ENCODE peak calls at places on chromosomes 12 and 14, in seven cellular contexts. N is left ventricle myocardium inferior, K is esophagus squamous epithelium, I is psoas muscle, Z is mammary epithelial cell, F is MG63, M is astrocyte. Y is an unnamed sample.

GRCh38 chr12:121578230-121579189 is 2.3 kb downstream of the KDM2B start:
- DNase-seq in I (peak; percentile 28), N (peak; percentile 21), F (no peak), M (no peak), K (no peak), Z (no peak), Y (peak; percentile 79)

GRCh38 chr14:37329189-37330001 is 131.7 kb downstream of the MIPOL1 start:
- DNase-seq in N (no peak), M (no peak), Z (no peak), I (no peak), K (no peak), F (no peak), Y (no peak)

GRCh38 chr12:17411662-17412061 is 678.3 kb downstream of the RERGL start:
- DNase-seq in M (no peak), F (no peak), N (no peak), Z (no peak), K (no peak), I (no peak), Y (no peak)

GRCh38 chr12:119940881-119941280 is 48.2 kb upstream of the BICDL1 start:
- DNase-seq in N (no peak), F (peak; percentile 73), M (peak; percentile 79), K (no peak), I (no peak), Z (peak; percentile 92), Y (no peak)

GRCh38 chr12:72338437-72338836 is 66.3 kb downstream of the TRHDE start:
- DNase-seq in Z (no peak), F (no peak), I (no peak), N (no peak), K (no peak), M (no peak), Y (no peak)

GRCh38 chr14:68286667-68287066 is 467.1 kb downstream of the RAD51B start:
- DNase-seq in M (no peak), N (no peak), F (peak; percentile 43), I (no peak), Z (peak; percentile 8), K (no peak), Y (no peak)

GRCh38 chr12:14157129-14157747 is 175.8 kb upstream of the GRIN2B start:
- DNase-seq in K (no peak), I (no peak), N (no peak), F (no peak), Z (no peak), M (no peak), Y (no peak)

GRCh38 chr14:28785096-28785952 is 18.7 kb downstream of the FOXG1 start:
- DNase-seq in M (no peak), I (peak; percentile 55), F (peak; percentile 43), Z (no peak), N (no peak), K (no peak), Y (peak; percentile 71)

GRCh38 chr14:64464695-64465094 is 604 bp upstream of the AKAP5 start:
- DNase-seq in K (no peak), F (no peak), N (no peak), I (no peak), M (no peak), Z (no peak), Y (peak; percentile 60)

GRCh38 chr12:50059440-50060119 is 2.2 kb downstream of the ASIC1 start:
- DNase-seq in Z (no peak), I (no peak), N (no peak), M (peak; percentile 20), F (no peak), K (no peak), Y (no peak)

DNA sequence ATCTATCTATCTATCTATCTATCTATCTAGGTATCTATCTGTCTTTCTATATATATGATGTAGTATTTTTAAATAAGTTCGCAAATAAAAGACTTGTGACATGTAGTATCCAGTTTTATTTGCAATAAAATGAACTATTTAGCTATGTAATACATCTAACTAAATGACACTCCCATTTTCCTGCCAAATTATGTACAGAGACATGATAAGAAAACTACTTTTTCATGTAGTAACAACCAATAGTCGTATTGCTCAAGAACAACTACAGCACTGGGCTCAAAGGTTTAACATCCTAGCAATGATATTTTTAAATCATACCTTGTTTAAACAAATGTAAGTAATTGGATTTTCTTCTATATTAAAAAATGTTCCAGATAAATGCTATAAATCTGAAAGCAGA is 55.5 kb upstream of the FLRT2 start:
- DNase-seq in K (no peak), Z (no peak), F (no peak), N (no peak), M (no peak), I (no peak), Y (no peak)
- H3K36me3 ChIP-seq in K (no peaks in the 10 kb centered on the region), Z (no peaks in the 10 kb centered on the region), F (no peaks in the 10 kb centered on the region), N (no peaks in the 10 kb centered on the region), M (no peaks in the 10 kb centered on the region), I (no peaks in the 10 kb centered on the region), Y (no peaks in the 10 kb centered on the region)

GRCh38 chr14:76375484-76375883 is 453 bp upstream of the ESRRB start:
- DNase-seq in N (no peak), K (no peak), Z (peak; percentile 70), I (no peak), M (no peak), F (no peak), Y (no peak)

GRCh38 chr14:76376409-76376877 is 506 bp downstream of the ESRRB start:
- DNase-seq in F (no peak), M (no peak), K (no peak), N (no peak), I (no peak), Z (no peak), Y (no peak)

GRCh38 chr14:76376878-76377523 is 1.1 kb downstream of the ESRRB start:
- DNase-seq in I (no peak), Z (no peak), N (no peak), K (no peak), M (no peak), F (no peak), Y (peak; percentile 63)

GRCh38 chr14:76377675-76378074 is 1.7 kb downstream of the ESRRB start:
- DNase-seq in Z (no peak), K (no peak), M (no peak), N (no peak), I (no peak), F (no peak), Y (peak; percentile 41)

DNA sequence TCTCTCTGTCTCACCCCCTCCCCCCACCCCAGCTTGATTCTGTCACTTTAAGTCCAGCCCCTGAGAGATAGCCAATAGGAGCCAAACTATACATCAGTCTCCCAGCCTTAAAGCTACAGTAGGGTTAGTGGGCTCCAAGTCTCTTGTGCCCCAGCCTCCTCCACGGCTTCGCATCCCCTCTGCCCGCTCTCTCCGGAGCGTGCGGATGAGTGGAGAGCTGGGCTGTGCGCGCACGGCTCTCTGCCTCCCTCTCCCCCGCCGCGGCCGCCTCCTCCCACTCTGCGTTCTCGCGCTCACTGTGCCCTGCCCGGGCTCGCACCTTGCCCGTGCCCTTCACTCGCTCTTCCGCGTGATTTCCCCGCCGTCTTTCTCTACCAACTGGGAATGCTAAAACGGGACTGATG is at the start of gene ESRRB:
- DNase-seq in I (no peak), M (no peak), F (no peak), K (no peak), Z (peak; percentile 11), N (no peak), Y (peak; percentile 86)
- H3K4me3 ChIP-seq in I (peak within 1 kb of the TSS; percentile 53), M (peak within 1 kb of the TSS; percentile 44), F (no peak within 1 kb of the TSS), K (peak within 1 kb of the TSS; percentile 26), Z (peak within 1 kb of the TSS; percentile 34), N (peak within 1 kb of the TSS; percentile 54), Y (peak within 1 kb of the TSS; percentile 50)

GRCh38 chr12:48997719-48998496 is 1.3 kb downstream of the DDN start:
- DNase-seq in N (no peak), F (no peak), Z (no peak), K (no peak), M (no peak), I (peak; percentile 48), Y (peak; percentile 97)
- H3K27me3 ChIP-seq in N (peaks cover 77% of the 10 kb centered on the region), F (no peaks in the 10 kb centered on the region), Z (no peaks in the 10 kb centered on the region), K (peaks cover 6% of the 10 kb centered on the region), M (peaks cover 27% of the 10 kb centered on the region), I (no peaks in the 10 kb centered on the region), Y (peaks cover 80% of the 10 kb centered on the region)

GRCh38 chr12:124389537-124390441 is 94.9 kb downstream of the RFLNA start:
- DNase-seq in N (no peak), K (no peak), I (no peak), Z (no peak), F (no peak), M (no peak), Y (no peak)
- H3K36me3 ChIP-seq in N (peaks cover 19% of the 10 kb centered on the region), K (peaks cover 57% of the 10 kb centered on the region), I (no peaks in the 10 kb centered on the region), Z (peaks cover 7% of the 10 kb centered on the region), F (peaks cover 35% of the 10 kb centered on the region), M (no peaks in the 10 kb centered on the region), Y (peaks cover 9% of the 10 kb centered on the region)

GRCh38 chr14:104387385-104388010 is 192.1 kb upstream of the C14orf180 start:
- DNase-seq in I (no peak), K (no peak), F (no peak), M (no peak), Z (no peak), N (no peak), Y (peak; percentile 52)
- H3K4me3 ChIP-seq in I (no peak overlapping the region), K (no peak overlapping the region), F (no peak overlapping the region), M (no peak overlapping the region), Z (no peak overlapping the region), N (no peak overlapping the region), Y (no peak overlapping the region)

GRCh38 chr14:49957089-49957852 is 64.4 kb downstream of the ARF6 start:
- DNase-seq in F (no peak), N (no peak), I (no peak), M (no peak), Z (no peak), K (no peak), Y (no peak)

GRCh38 chr14:49954171-49954631 is 61.3 kb downstream of the ARF6 start:
- DNase-seq in I (peak; percentile 28), K (no peak), Z (peak; percentile 60), N (no peak), M (no peak), F (peak; percentile 44), Y (no peak)

GRCh38 chr14:49951946-49952345 is 59.1 kb downstream of the ARF6 start:
- DNase-seq in I (no peak), K (no peak), N (no peak), M (no peak), F (no peak), Z (no peak), Y (no peak)

GRCh38 chr14:49953196-49953595 is 60.3 kb downstream of the ARF6 start:
- DNase-seq in F (no peak), N (no peak), I (no peak), M (no peak), K (no peak), Z (no peak), Y (no peak)

DNA sequence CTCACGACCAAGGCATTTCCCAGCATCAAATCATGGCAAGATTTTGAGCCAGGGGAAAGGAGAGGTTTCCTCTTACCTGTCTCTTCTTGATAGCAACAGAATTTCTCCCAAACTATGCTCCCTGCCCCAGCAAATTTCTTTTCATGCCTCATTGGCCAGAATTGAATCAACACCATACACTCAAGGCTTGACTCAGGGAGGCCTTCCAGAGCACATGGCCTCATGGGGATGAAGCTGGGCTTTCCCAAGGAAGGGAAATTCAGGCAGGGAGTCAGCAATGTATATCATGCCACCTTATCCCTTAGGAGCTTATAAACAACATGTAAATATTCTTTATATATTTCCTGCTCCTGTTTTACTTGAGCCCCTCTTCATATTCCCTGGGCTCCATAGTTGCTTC is 62.1 kb downstream of the ARF6 start:
- DNase-seq in I (no peak), F (no peak), M (no peak), Z (no peak), K (no peak), N (no peak), Y (no peak)
- H3K27me3 ChIP-seq in I (no peaks in the 10 kb centered on the region), F (no peaks in the 10 kb centered on the region), M (no peaks in the 10 kb centered on the region), Z (no peaks in the 10 kb centered on the region), K (no peaks in the 10 kb centered on the region), N (no peaks in the 10 kb centered on the region), Y (no peaks in the 10 kb centered on the region)

GRCh38 chr12:132814232-132814631 is 14.4 kb downstream of the GOLGA3 start:
- DNase-seq in I (no peak), Z (no peak), M (no peak), K (no peak), F (no peak), N (no peak), Y (no peak)
- H3K36me3 ChIP-seq in I (peaks cover 9% of the 10 kb centered on the region), Z (peaks cover 29% of the 10 kb centered on the region), M (peaks cover 41% of the 10 kb centered on the region), K (peaks cover 92% of the 10 kb centered on the region), F (peaks cover 86% of the 10 kb centered on the region), N (peaks cover 80% of the 10 kb centered on the region), Y (peaks cover 37% of the 10 kb centered on the region)

Y was measured in H7.